ENCODE peak calls at places on chromosomes 1 and 21, in eight cellular contexts. E, C, M, W, H, N, T and X are unnamed samples.

GRCh38 chr1:95284420-95284819 is 50.4 kb downstream of the RWDD3 start:
- DNase-seq in E (no peak), C (no peak), M (no peak), W (no peak), H (no peak), N (no peak), T (no peak), X (no peak)

GRCh38 chr1:27346991-27347627 is 5.3 kb downstream of the SYTL1 start:
- DNase-seq in E (no peak), C (peak), M (no peak), W (peak), H (no peak), N (no peak), T (no peak), X (no peak)

GRCh38 chr1:112957133-112957812 is 1.3 kb upstream of the SLC16A1 start:
- DNase-seq in E (peak), C (peak), M (peak), W (peak), H (peak), N (peak), T (peak), X (no peak)

GRCh38 chr1:179030683-179031082 is 5.0 kb downstream of the FAM20B start:
- DNase-seq in E (no peak), C (no peak), M (no peak), W (no peak), H (no peak), N (no peak), T (no peak), X (no peak)

GRCh38 chr1:22207605-22208264 is 64.8 kb upstream of the WNT4 start:
- DNase-seq in E (no peak), C (no peak), M (no peak), W (no peak), H (no peak), N (no peak), T (no peak), X (no peak)

GRCh38 chr1:32703479-32704291 is 1.1 kb upstream of the SYNC start:
- DNase-seq in E (no peak), C (peak), M (no peak), W (peak), H (peak), N (no peak), T (peak), X (no peak)

GRCh38 chr1:147815503-147815902 is 55.1 kb upstream of the GJA5 start:
- DNase-seq in E (no peak), C (no peak), M (no peak), W (no peak), H (no peak), N (no peak), T (no peak), X (no peak)

GRCh38 chr1:5456090-5456789 is 536.0 kb downstream of the NPHP4 start:
- DNase-seq in E (no peak), C (no peak), M (no peak), W (no peak), H (no peak), N (no peak), T (no peak), X (no peak)

GRCh38 chr1:150555971-150556865 is 7.0 kb downstream of the ADAMTSL4 start:
- DNase-seq in E (no peak), C (no peak), M (peak), W (no peak), H (no peak), N (no peak), T (no peak), X (no peak)

GRCh38 chr1:38994196-38994595 is 3.1 kb downstream of the AKIRIN1 start:
- DNase-seq in E (no peak), C (no peak), M (no peak), W (no peak), H (no peak), N (no peak), T (no peak), X (no peak)

GRCh38 chr1:20486457-20487235 is 636 bp upstream of the CAMK2N1 start:
- DNase-seq in E (peak), C (no peak), M (no peak), W (no peak), H (no peak), N (no peak), T (peak), X (peak)

GRCh38 chr1:14108356-14109275 is 408.6 kb downstream of the PRDM2 start:
- DNase-seq in E (no peak), C (no peak), M (no peak), W (peak), H (no peak), N (no peak), T (no peak), X (no peak)

GRCh38 chr1:246969621-246970020 is 37.9 kb upstream of the AHCTF1 start:
- DNase-seq in E (no peak), C (no peak), M (no peak), W (no peak), H (no peak), N (peak), T (no peak), X (no peak)

GRCh38 chr1:75725861-75726361 is 1.4 kb downstream of the ACADM start:
- DNase-seq in E (peak), C (no peak), M (no peak), W (no peak), H (no peak), N (no peak), T (no peak), X (no peak)

GRCh38 chr1:94962745-94963265 is 35.9 kb upstream of the CNN3 start:
- DNase-seq in E (no peak), C (no peak), M (no peak), W (peak), H (peak), N (peak), T (peak), X (no peak)

GRCh38 chr1:11342677-11343076 is 69.7 kb downstream of the UBIAD1 start:
- DNase-seq in E (no peak), C (no peak), M (no peak), W (no peak), H (no peak), N (no peak), T (no peak), X (no peak)

GRCh38 chr1:3631865-3632264 is 7.0 kb downstream of the TPRG1L start:
- DNase-seq in E (no peak), C (no peak), M (no peak), W (no peak), H (no peak), N (no peak), T (no peak), X (no peak)

GRCh38 chr21:38323721-38324591 is 67.2 kb downstream of the KCNJ15 start:
- DNase-seq in E (no peak), C (peak), M (no peak), W (peak), H (peak), N (no peak), T (peak), X (no peak)

GRCh38 chr21:45414396-45415187 is 9.6 kb downstream of the COL18A1 start:
- DNase-seq in E (no peak), C (no peak), M (peak), W (no peak), H (no peak), N (no peak), T (no peak), X (no peak)

GRCh38 chr1:54229281-54229891 is 29.4 kb downstream of the MRPL37 start:
- DNase-seq in E (no peak), C (peak), M (no peak), W (peak), H (peak), N (peak), T (peak), X (no peak)

GRCh38 chr1:109821831-109822745 is 58.4 kb upstream of the EPS8L3 start:
- DNase-seq in E (no peak), C (peak), M (no peak), W (peak), H (no peak), N (peak), T (peak), X (no peak)

GRCh38 chr1:186828612-186829542 is at the start of gene PLA2G4A:
- DNase-seq in E (no peak), C (peak), M (no peak), W (peak), H (peak), N (peak), T (peak), X (no peak)

GRCh38 chr1:3355894-3356826 is 98.3 kb upstream of the ARHGEF16 start:
- DNase-seq in E (no peak), C (no peak), M (no peak), W (no peak), H (no peak), N (no peak), T (no peak), X (no peak)

GRCh38 chr1:45569962-45570581 is 13.8 kb upstream of the NASP start:
- DNase-seq in E (peak), C (peak), M (peak), W (peak), H (peak), N (peak), T (peak), X (peak)

GRCh38 chr1:97668945-97669344 is 251.9 kb downstream of the DPYD start:
- DNase-seq in E (no peak), C (peak), M (no peak), W (peak), H (peak), N (no peak), T (peak), X (no peak)

GRCh38 chr1:64062941-64063581 is 140.4 kb upstream of the UBE2U start:
- DNase-seq in E (no peak), C (no peak), M (no peak), W (no peak), H (peak), N (no peak), T (peak), X (no peak)

GRCh38 chr21:45511661-45512431 is 30.4 kb downstream of the SLC19A1 start:
- DNase-seq in E (peak), C (no peak), M (peak), W (no peak), H (no peak), N (no peak), T (no peak), X (no peak)

GRCh38 chr1:178412400-178412770 is 84.4 kb downstream of the CLEC20A start:
- DNase-seq in E (no peak), C (no peak), M (no peak), W (no peak), H (no peak), N (no peak), T (peak), X (no peak)

GRCh38 chr1:113141650-113142473 is 68.9 kb downstream of the LRIG2 start:
- DNase-seq in E (no peak), C (peak), M (no peak), W (peak), H (peak), N (no peak), T (peak), X (no peak)

GRCh38 chr1:248849637-248850036 is 9.2 kb downstream of the ZNF692 start:
- DNase-seq in E (no peak), C (no peak), M (no peak), W (no peak), H (no peak), N (no peak), T (no peak), X (no peak)

GRCh38 chr1:43668956-43669355 is 19.0 kb downstream of the KDM4A start:
- DNase-seq in E (no peak), C (peak), M (no peak), W (peak), H (peak), N (no peak), T (no peak), X (no peak)

GRCh38 chr1:59947047-59947938 is 20.7 kb upstream of the CYP2J2 start:
- DNase-seq in E (peak), C (peak), M (peak), W (peak), H (peak), N (peak), T (peak), X (no peak)

GRCh38 chr1:108624069-108624468 is 36.8 kb downstream of the HENMT1 start:
- DNase-seq in E (no peak), C (no peak), M (no peak), W (no peak), H (no peak), N (no peak), T (no peak), X (no peak)

GRCh38 chr21:45283611-45284455 is 3.9 kb downstream of the POFUT2 start:
- DNase-seq in E (no peak), C (no peak), M (no peak), W (no peak), H (no peak), N (no peak), T (no peak), X (no peak)

GRCh38 chr1:13735168-13735930 is 35.4 kb downstream of the PRDM2 start:
- DNase-seq in E (no peak), C (no peak), M (no peak), W (no peak), H (no peak), N (no peak), T (no peak), X (no peak)